ENCODE peak calls at places on chromosomes 5 and 9, in ten cellular contexts. H is dorsolateral prefrontal cortex; F is Right ventricle myocardium superior; K is activated CD8-positive, alpha-beta memory T cell treated with anti-CD3 and anti-CD28 coated beads for 24 hours; S is lower lobe of right lung; D is effector memory CD4-positive, alpha-beta T cell; L is left ventricle myocardium inferior; N is GM03348; C is ovary; R is activated naive CD4-positive, alpha-beta T cell treated with Interleukin-2 at 50 U/mL for 16 hours. M is an unnamed sample.

GRCh38 chr9:14722391-14723035 is at the start of gene CER1:
- DNase-seq in H (no peak), F (no peak), K (no peak), S (no peak), D (no peak), L (no peak), N (no peak), C (no peak), R (no peak), M (no peak)

GRCh38 chr5:15573594-15573993 is 73.6 kb downstream of the FBXL7 start:
- DNase-seq in H (no peak), F (no peak), K (no peak), S (no peak), D (no peak), L (no peak), N (no peak), C (no peak), R (no peak), M (no peak)

GRCh38 chr5:84729326-84729725 is 344.6 kb upstream of the EDIL3 start:
- DNase-seq in H (no peak), F (no peak), K (no peak), S (no peak), D (no peak), L (no peak), N (peak), C (no peak), R (no peak), M (no peak)

GRCh38 chr9:81716409-81716808 is 27.1 kb upstream of the TLE1 start:
- DNase-seq in H (no peak), F (no peak), K (no peak), S (no peak), D (no peak), L (no peak), N (no peak), C (no peak), R (no peak), M (no peak)

GRCh38 chr9:85202596-85202995 is 533.1 kb downstream of the NTRK2 start:
- DNase-seq in H (no peak), F (no peak), K (no peak), S (no peak), D (no peak), L (no peak), N (no peak), C (no peak), R (no peak), M (no peak)

GRCh38 chr9:121871431-121872025 is 220.1 kb downstream of the DAB2IP start:
- DNase-seq in H (no peak), F (no peak), K (no peak), S (no peak), D (no peak), L (no peak), N (peak), C (no peak), R (no peak), M (no peak)

GRCh38 chr5:133446440-133446839 is 165.9 kb downstream of the FSTL4 start:
- DNase-seq in H (no peak), F (no peak), K (no peak), S (no peak), D (no peak), L (no peak), N (no peak), C (no peak), R (no peak), M (no peak)

GRCh38 chr9:127430415-127430814 is 6.2 kb downstream of the ZNF79 start:
- DNase-seq in H (no peak), F (no peak), K (no peak), S (no peak), D (no peak), L (no peak), N (no peak), C (no peak), R (no peak), M (no peak)

GRCh38 chr5:72018158-72018803 is 89.0 kb upstream of the MAP1B start:
- DNase-seq in H (no peak), F (no peak), K (peak), S (peak), D (peak), L (peak), N (peak), C (no peak), R (peak), M (peak)

GRCh38 chr5:43034591-43034968 is 5.5 kb downstream of the ANXA2R start:
- DNase-seq in H (no peak), F (no peak), K (no peak), S (no peak), D (no peak), L (no peak), N (no peak), C (no peak), R (no peak), M (no peak)

GRCh38 chr5:31987985-31988710 is 186.0 kb downstream of the GOLPH3 start:
- DNase-seq in H (no peak), F (no peak), K (no peak), S (no peak), D (no peak), L (no peak), N (peak), C (no peak), R (no peak), M (no peak)

GRCh38 chr9:124332756-124333155 is 75.0 kb downstream of the NEK6 start:
- DNase-seq in H (no peak), F (no peak), K (no peak), S (no peak), D (no peak), L (no peak), N (no peak), C (no peak), R (no peak), M (no peak)

GRCh38 chr5:5275211-5275610 is 135.1 kb downstream of the ADAMTS16 start:
- DNase-seq in H (no peak), F (no peak), K (no peak), S (no peak), D (no peak), L (no peak), N (no peak), C (no peak), R (no peak), M (no peak)

M was measured in stimulated activated naive B cell treated with anti-CD40 and anti-IgM and Interleukin-4, amounts not matched to agents 10 μg/mL and 1 μg/mL and 100 μg/mL, for 72 hours.